ENCODE peak calls at places on chromosomes 16 and 17, in seven cellular contexts. V, Q, L, A, J, D and C are unnamed samples.

GRCh38 chr17:2844386-2844785 is 48.1 kb downstream of the RAP1GAP2 start:
- DNase-seq in V (no peak), Q (peak), L (no peak), A (no peak), J (no peak), D (no peak), C (no peak)

GRCh38 chr17:7716901-7717755 is at the start of gene DNAH2:
- DNase-seq in V (peak), Q (peak), L (no peak), A (peak), J (peak), D (peak), C (peak)

GRCh38 chr17:68288804-68289203 is 2.1 kb downstream of the SLC16A6 start:
- DNase-seq in V (no peak), Q (no peak), L (no peak), A (peak), J (no peak), D (no peak), C (no peak)

GRCh38 chr17:44518032-44518431 is 14.8 kb upstream of the GPATCH8 start:
- DNase-seq in V (peak), Q (peak), L (no peak), A (no peak), J (no peak), D (no peak), C (peak)

GRCh38 chr16:59111280-59111679 is 377.2 kb upstream of the GOT2 start:
- DNase-seq in V (no peak), Q (no peak), L (no peak), A (no peak), J (no peak), D (no peak), C (no peak)

GRCh38 chr16:46961373-46962353 is 11.8 kb downstream of the DNAJA2 start:
- DNase-seq in V (peak), Q (peak), L (no peak), A (no peak), J (no peak), D (no peak), C (peak)

GRCh38 chr17:74859439-74860228 is at the start of gene GRIN2C:
- DNase-seq in V (no peak), Q (no peak), L (no peak), A (no peak), J (no peak), D (no peak), C (no peak)

GRCh38 chr17:57487552-57487951 is 231.2 kb downstream of the MSI2 start:
- DNase-seq in V (no peak), Q (no peak), L (no peak), A (no peak), J (no peak), D (no peak), C (no peak)

GRCh38 chr17:18921912-18922451 is 30.0 kb upstream of the SLC5A10 start:
- DNase-seq in V (peak), Q (peak), L (no peak), A (peak), J (no peak), D (no peak), C (no peak)

GRCh38 chr17:10842658-10843057 is 4.8 kb upstream of the PIRT start:
- DNase-seq in V (no peak), Q (no peak), L (no peak), A (no peak), J (no peak), D (no peak), C (no peak)

GRCh38 chr16:80527297-80527696 is 13.5 kb upstream of the DYNLRB2 start:
- DNase-seq in V (peak), Q (peak), L (no peak), A (peak), J (no peak), D (no peak), C (peak)

GRCh38 chr17:83178533-83179201 is 99.3 kb downstream of the METRNL start:
- DNase-seq in V (no peak), Q (no peak), L (no peak), A (no peak), J (no peak), D (no peak), C (no peak)

GRCh38 chr16:50516401-50516800 is 31.8 kb upstream of the NKD1 start:
- DNase-seq in V (no peak), Q (no peak), L (no peak), A (no peak), J (no peak), D (no peak), C (no peak)

GRCh38 chr16:17798721-17799120 is 328.0 kb upstream of the XYLT1 start:
- DNase-seq in V (no peak), Q (no peak), L (no peak), A (no peak), J (no peak), D (no peak), C (no peak)

GRCh38 chr17:50260501-50260911 is 13.8 kb upstream of the TMEM92 start:
- DNase-seq in V (no peak), Q (no peak), L (no peak), A (no peak), J (no peak), D (no peak), C (no peak)

GRCh38 chr16:21952793-21953540 is at the start of gene UQCRC2:
- DNase-seq in V (peak), Q (peak), L (peak), A (peak), J (peak), D (peak), C (peak)

GRCh38 chr16:15041260-15042011 is 14.4 kb downstream of the NTAN1 start:
- DNase-seq in V (peak), Q (peak), L (no peak), A (peak), J (peak), D (no peak), C (peak)

GRCh38 chr17:30950669-30951399 is 20.0 kb upstream of the RNF135 start:
- DNase-seq in V (peak), Q (peak), L (no peak), A (peak), J (peak), D (no peak), C (peak)

GRCh38 chr17:49603238-49603637 is 27.6 kb downstream of the NXPH3 start:
- DNase-seq in V (peak), Q (no peak), L (no peak), A (no peak), J (peak), D (no peak), C (peak)

GRCh38 chr17:63995626-63996025 is 2.5 kb upstream of the PRR29 start:
- DNase-seq in V (no peak), Q (no peak), L (no peak), A (no peak), J (no peak), D (peak), C (no peak)

GRCh38 chr17:62724398-62725146 is 83.5 kb downstream of the MARCHF10 start:
- DNase-seq in V (no peak), Q (peak), L (no peak), A (peak), J (no peak), D (no peak), C (no peak)

GRCh38 chr16:77781091-77781490 is 7.3 kb upstream of the VAT1L start:
- DNase-seq in V (no peak), Q (peak), L (no peak), A (no peak), J (no peak), D (no peak), C (no peak)

GRCh38 chr16:77775911-77776909 is 12.2 kb upstream of the VAT1L start:
- DNase-seq in V (no peak), Q (peak), L (no peak), A (no peak), J (no peak), D (no peak), C (no peak)

GRCh38 chr16:77777745-77778144 is 10.6 kb upstream of the VAT1L start:
- DNase-seq in V (no peak), Q (no peak), L (no peak), A (no peak), J (no peak), D (no peak), C (no peak)

GRCh38 chr16:77782694-77783093 is 5.7 kb upstream of the VAT1L start:
- DNase-seq in V (peak), Q (peak), L (no peak), A (no peak), J (no peak), D (no peak), C (no peak)

DNA sequence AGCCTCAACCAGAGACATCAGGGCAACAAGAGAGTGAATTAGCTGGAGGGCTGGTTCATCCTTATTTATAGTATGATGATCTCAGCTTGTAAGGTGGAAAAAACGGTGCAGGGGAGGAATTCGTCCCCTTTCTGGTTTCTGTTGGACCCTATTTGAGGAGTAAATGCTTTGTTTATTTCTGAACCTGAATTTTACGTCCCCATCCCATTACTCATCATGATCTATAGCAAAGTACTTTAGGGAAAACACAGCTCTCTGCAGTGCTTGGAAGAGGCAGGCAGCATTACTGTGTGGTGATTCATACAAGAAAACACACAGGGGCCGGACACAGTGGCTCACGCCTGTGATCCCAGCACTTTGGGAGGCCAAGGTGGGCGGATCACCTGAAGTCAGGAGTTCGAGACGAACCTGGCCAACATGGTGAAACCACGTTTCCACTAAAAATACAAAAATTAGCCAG is 8.0 kb upstream of the VAT1L start:
- DNase-seq in V (peak), Q (peak), L (no peak), A (no peak), J (peak), D (no peak), C (peak)
- H3K4me3 ChIP-seq in V (no peak), Q (no peak), L (no peak), A (no peak), J (no peak), D (no peak), C (no peak)

DNA sequence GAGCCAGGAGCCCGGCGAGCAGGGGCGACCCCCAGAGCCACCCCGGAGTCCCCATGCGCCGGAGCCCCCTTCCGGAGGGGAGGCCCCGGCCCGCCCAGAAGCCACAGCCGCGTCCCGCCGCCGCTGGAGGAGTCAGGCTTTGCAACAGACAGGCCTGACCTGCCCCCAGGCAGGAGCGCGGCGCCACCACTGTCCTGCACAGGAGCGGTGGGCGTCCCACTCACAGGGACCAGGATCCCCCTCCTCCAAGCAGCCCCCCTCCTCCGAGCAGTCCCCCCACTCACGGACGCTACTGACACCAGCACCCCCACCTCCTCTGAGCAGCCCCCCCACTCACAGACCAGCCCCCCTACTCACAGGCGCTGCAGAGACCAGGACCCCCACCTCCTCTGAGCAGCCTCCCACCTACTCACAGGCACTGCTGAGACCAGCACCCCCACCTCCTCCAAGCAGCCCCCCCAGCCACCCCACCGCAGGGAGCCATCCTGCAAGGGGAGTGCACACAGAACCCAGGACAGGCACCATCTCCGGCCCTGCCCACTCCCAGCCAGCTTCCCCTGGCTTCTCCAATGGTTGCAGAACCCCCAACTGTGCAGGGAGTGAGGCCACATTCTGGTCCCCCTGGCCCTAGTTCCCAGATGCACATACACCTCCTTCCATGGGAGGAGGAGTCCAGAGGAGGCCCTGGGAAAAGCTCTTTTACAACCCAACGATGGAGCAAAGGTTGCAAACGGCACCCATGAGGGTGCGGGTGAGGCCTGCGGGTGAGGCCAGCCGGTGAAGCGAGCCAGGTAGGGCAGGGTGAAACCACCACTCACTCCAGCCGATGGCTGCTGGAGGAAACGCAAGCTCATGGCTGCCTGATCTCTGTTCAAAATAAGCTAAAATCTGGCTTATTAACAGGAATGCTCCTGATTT is 69.9 kb downstream of the ABR start:
- DNase-seq in V (no peak), Q (no peak), L (no peak), A (peak), J (no peak), D (no peak), C (no peak)
- TF ChIP-seq CTCF in V (no peak), Q (no peak), L (no peak), A (no peak), J (no peak), D (no peak), C (peak)

GRCh38 chr16:53745753-53746258 is 41.9 kb downstream of the FTO start:
- DNase-seq in V (peak), Q (peak), L (no peak), A (no peak), J (no peak), D (no peak), C (peak)

GRCh38 chr16:53744449-53744848 is 40.5 kb downstream of the FTO start:
- DNase-seq in V (no peak), Q (no peak), L (no peak), A (no peak), J (no peak), D (no peak), C (no peak)

GRCh38 chr16:53741546-53741945 is 37.6 kb downstream of the FTO start:
- DNase-seq in V (no peak), Q (no peak), L (no peak), A (no peak), J (no peak), D (no peak), C (no peak)

GRCh38 chr16:53743149-53743566 is 39.2 kb downstream of the FTO start:
- DNase-seq in V (peak), Q (peak), L (no peak), A (peak), J (no peak), D (no peak), C (peak)

DNA sequence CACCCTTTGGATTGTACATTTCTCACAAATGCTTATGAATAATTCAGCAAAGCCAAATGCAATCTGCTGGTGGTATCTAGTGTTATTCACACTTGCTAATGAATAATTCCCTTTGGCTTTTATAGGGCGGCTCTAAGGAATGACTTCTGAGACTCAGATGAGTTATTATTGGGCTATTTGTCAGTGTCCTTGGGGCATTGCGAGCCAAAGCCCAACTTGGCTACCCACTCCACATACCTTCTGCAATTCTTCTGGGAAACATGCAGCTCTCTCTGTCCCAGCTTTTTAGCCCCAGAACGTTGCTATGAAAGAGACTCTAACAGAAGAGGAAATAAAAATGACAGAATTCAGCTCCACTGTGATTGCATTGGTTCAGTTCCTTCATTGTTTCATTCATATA is 41.2 kb downstream of the FTO start:
- DNase-seq in V (peak), Q (no peak), L (no peak), A (no peak), J (peak), D (no peak), C (peak)
- H3K4me3 ChIP-seq in V (no peak), Q (no peak), L (no peak), A (no peak), J (no peak), D (no peak), C (no peak)

GRCh38 chr16:54931041-54931756 is 534 bp downstream of the IRX5 start:
- DNase-seq in V (peak), Q (no peak), L (no peak), A (no peak), J (no peak), D (no peak), C (no peak)

GRCh38 chr16:54928421-54929089 is 2.1 kb upstream of the IRX5 start:
- DNase-seq in V (peak), Q (no peak), L (no peak), A (no peak), J (no peak), D (no peak), C (peak)

GRCh38 chr16:54929090-54930033 is 1.3 kb upstream of the IRX5 start:
- DNase-seq in V (peak), Q (peak), L (peak), A (peak), J (peak), D (peak), C (peak)

GRCh38 chr16:54931757-54932660 is 1.3 kb downstream of the IRX5 start:
- DNase-seq in V (no peak), Q (no peak), L (no peak), A (no peak), J (no peak), D (no peak), C (no peak)

DNA sequence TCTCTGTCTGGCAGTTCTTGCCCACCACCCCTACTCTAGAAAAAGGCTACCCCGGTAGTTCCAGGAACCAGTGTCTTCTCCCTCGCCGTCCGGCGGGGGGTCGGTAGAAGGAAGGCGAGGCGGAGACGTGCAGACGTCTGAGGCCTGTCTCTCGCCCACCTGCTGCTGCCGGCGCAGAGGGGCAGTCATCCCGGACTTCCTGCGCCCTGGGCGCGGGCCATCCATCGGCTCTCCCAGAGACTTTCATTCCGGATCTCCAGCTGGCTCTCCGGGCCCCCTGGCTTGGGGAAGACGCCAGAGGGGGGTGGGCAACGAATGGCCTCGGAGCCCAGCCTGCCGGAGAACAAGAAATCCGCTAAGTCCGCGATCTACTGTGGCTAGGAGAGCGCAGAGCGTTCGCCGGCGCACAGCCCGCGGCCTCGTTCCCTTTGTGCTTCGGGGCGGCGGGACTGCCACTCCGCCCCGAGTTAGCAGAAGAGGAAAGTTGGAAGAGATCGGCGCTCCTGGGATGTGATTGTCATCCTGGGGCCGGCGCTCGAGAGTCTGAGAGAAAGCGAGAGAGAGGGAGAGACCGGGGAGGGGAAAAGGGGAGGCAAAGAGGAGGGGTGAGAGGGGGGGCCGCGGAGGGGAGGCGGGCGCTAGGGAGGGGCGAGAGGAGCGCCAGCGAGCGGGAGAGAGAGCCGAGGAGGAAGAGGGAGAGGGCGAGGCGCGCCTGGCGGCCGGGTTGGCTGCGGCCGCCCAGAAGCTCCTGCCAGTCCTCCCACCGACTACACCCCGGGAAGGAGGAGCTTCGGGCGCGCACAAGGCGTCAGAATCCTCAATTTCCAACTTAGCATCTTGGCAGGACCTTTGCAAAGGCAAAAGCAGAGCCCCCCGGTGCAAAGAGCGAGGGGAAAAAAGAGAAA is at the start of gene IRX5:
- DNase-seq in V (peak), Q (peak), L (no peak), A (peak), J (peak), D (peak), C (peak)
- TF ChIP-seq CTCF in V (peak), Q (peak), L (peak), A (no peak), J (no peak), D (peak), C (peak)

DNA sequence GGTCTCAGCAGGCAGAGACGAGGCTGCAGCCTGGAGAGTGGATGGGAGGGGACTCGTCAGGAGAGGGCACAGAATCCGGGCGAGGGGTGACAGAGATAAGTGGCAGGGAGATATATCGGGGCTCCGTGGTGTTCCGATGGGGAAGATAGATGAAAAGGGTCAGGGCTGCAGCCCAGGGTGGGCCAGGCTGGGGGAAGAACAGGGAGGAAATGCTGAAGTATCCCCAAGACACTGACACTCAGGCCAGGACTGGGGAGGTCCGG is 2.1 kb downstream of the LGALS3BP start:
- DNase-seq in V (no peak), Q (no peak), L (no peak), A (no peak), J (no peak), D (no peak), C (no peak)
- H3K4me3 ChIP-seq in V (no peak), Q (no peak), L (no peak), A (no peak), J (no peak), D (no peak), C (no peak)

GRCh38 chr17:27651411-27652345 is 20.7 kb downstream of the LGALS9 start:
- DNase-seq in V (peak), Q (peak), L (no peak), A (peak), J (no peak), D (peak), C (peak)
- TF ChIP-seq CTCF in V (peak), Q (peak), L (peak), A (peak), J (peak), D (peak), C (peak)

GRCh38 chr17:61474934-61475333 is 22.7 kb downstream of the TBX4 start:
- DNase-seq in V (no peak), Q (no peak), L (no peak), A (no peak), J (no peak), D (no peak), C (no peak)

GRCh38 chr17:61477204-61477834 is 25.1 kb downstream of the TBX4 start:
- DNase-seq in V (no peak), Q (no peak), L (no peak), A (no peak), J (no peak), D (no peak), C (no peak)

GRCh38 chr17:61475726-61476125 is 23.5 kb downstream of the TBX4 start:
- DNase-seq in V (peak), Q (peak), L (no peak), A (no peak), J (no peak), D (no peak), C (peak)

GRCh38 chr17:61476476-61477203 is 24.4 kb downstream of the TBX4 start:
- DNase-seq in V (no peak), Q (no peak), L (no peak), A (no peak), J (no peak), D (no peak), C (no peak)

GRCh38 chr17:61474235-61474927 is 22.2 kb downstream of the TBX4 start:
- DNase-seq in V (no peak), Q (peak), L (no peak), A (no peak), J (peak), D (no peak), C (peak)
- H3K4me3 ChIP-seq in V (no peak), Q (no peak), L (no peak), A (no peak), J (no peak), D (no peak), C (no peak)